ENCODE peak calls at places on chromosomes 13 and 19, in nine cellular contexts. H is mucosa of descending colon, V is aorta, N is osteoblast, K is lung, T is sigmoid colon, P is ascending aorta, W is PC-9, L is endodermal cell. Z is an unnamed sample.

GRCh38 chr19:2487780-2488330 is 11.9 kb downstream of the GADD45B start:
- DNase-seq in N (peak; percentile 57), L (peak; percentile 65), H (no peak), K (no peak), W (no peak), T (no peak), V (peak; percentile 76), P (no peak), Z (no peak)

GRCh38 chr13:102033719-102034446 is 368.0 kb downstream of the FGF14 start:
- DNase-seq in K (no peak), W (no peak), L (no peak), P (no peak), H (no peak), V (no peak), N (no peak), T (no peak), Z (no peak)

GRCh38 chr19:41195675-41196497 is 2.9 kb downstream of the CYP2S1 start:
- DNase-seq in H (no peak), T (no peak), L (no peak), K (no peak), N (peak; percentile 91), W (no peak), V (no peak), P (no peak), Z (no peak)

GRCh38 chr13:58949646-58950045 is 1214.1 kb downstream of the DIAPH3 start:
- DNase-seq in T (no peak), H (peak; percentile 2), N (no peak), P (no peak), W (no peak), K (no peak), L (peak; percentile 72), V (no peak), Z (no peak)

GRCh38 chr13:67643656-67644055 is 413.5 kb upstream of the PCDH9 start:
- DNase-seq in V (no peak), P (no peak), H (no peak), K (no peak), W (no peak), T (no peak), L (peak; percentile 72), N (no peak), Z (no peak)

GRCh38 chr13:73754727-73755292 is 379.4 kb downstream of the KLF12 start:
- DNase-seq in N (peak; percentile 19), L (no peak), V (no peak), K (no peak), W (peak; percentile 25), T (no peak), P (no peak), H (peak; percentile 82), Z (peak; percentile 69)

GRCh38 chr13:41418027-41418426 is 39.3 kb upstream of the RGCC start:
- DNase-seq in P (no peak), T (no peak), N (peak; percentile 46), H (no peak), V (no peak), K (no peak), L (no peak), W (no peak), Z (no peak)

GRCh38 chr19:5042556-5042955 is 73.6 kb downstream of the KDM4B start:
- DNase-seq in K (no peak), W (no peak), T (no peak), V (no peak), H (no peak), P (no peak), N (no peak), L (peak; percentile 82), Z (no peak)

GRCh38 chr19:7004313-7004931 is 16.8 kb downstream of the MBD3L2B start:
- DNase-seq in T (no peak), K (no peak), W (no peak), N (no peak), L (peak; percentile 48), V (no peak), H (no peak), P (no peak), Z (no peak)

GRCh38 chr19:10285393-10285792 is 1.4 kb upstream of the ICAM4 start:
- DNase-seq in T (no peak), V (no peak), W (no peak), N (peak; percentile 51), L (no peak), H (no peak), P (no peak), K (no peak), Z (no peak)

GRCh38 chr19:4671182-4671851 is 1.2 kb upstream of the MYDGF start:
- DNase-seq in H (no peak), W (no peak), T (no peak), P (no peak), V (no peak), N (peak; percentile 51), L (no peak), K (no peak), Z (no peak)

GRCh38 chr19:3275068-3275582 is 50.7 kb downstream of the CELF5 start:
- DNase-seq in W (no peak), L (no peak), P (no peak), V (no peak), H (no peak), N (peak; percentile 93), T (no peak), K (no peak), Z (no peak)

GRCh38 chr19:55545443-55545842 is at the start of gene SBK3:
- DNase-seq in N (peak; percentile 85), L (no peak), T (no peak), P (no peak), K (no peak), V (no peak), H (no peak), W (no peak), Z (no peak)

GRCh38 chr13:76707360-76707759 is 178.8 kb downstream of the KCTD12 start:
- DNase-seq in K (no peak), T (no peak), L (no peak), V (no peak), W (no peak), P (no peak), N (no peak), H (no peak), Z (no peak)

GRCh38 chr13:79631260-79631659 is 150.3 kb downstream of the NDFIP2 start:
- DNase-seq in V (no peak), W (peak; percentile 59), P (no peak), N (peak; percentile 42), T (no peak), K (no peak), L (no peak), H (no peak), Z (no peak)

GRCh38 chr13:21297452-21297851 is 121.0 kb downstream of the MRPL57 start:
- DNase-seq in W (no peak), N (no peak), L (peak; percentile 46), P (no peak), V (no peak), H (no peak), T (no peak), K (no peak), Z (no peak)

DNA sequence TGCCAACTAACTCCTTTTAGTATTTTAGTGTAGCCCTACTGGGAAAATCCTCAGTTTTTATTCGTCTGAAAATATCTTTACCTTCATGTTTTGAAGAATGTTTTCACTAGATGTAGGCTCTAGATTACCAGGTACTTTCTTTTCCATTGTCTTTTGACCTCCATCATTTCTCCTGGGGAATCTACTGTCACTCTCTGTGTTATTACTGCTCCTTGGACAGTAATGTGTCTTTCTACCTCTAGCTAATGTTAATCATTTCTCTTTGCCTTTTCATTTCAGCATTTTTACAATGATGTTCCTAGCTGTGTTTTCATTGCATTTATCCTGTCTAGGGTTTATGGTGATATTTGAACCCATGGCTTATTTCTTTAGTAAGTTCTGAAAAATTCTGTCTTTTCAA is 61.9 kb downstream of the SPACA7 start:
- DNase-seq in L (no peak), V (no peak), K (no peak), P (no peak), T (no peak), H (no peak), N (no peak), W (no peak), Z (no peak)
- H3K4me3 ChIP-seq in L (no peak overlapping the region), V (no peak overlapping the region), K (no peak overlapping the region), P (no peak overlapping the region), T (no peak overlapping the region), H (no peak overlapping the region), N (no peak overlapping the region), W (no peak overlapping the region), Z (no peak overlapping the region)

DNA sequence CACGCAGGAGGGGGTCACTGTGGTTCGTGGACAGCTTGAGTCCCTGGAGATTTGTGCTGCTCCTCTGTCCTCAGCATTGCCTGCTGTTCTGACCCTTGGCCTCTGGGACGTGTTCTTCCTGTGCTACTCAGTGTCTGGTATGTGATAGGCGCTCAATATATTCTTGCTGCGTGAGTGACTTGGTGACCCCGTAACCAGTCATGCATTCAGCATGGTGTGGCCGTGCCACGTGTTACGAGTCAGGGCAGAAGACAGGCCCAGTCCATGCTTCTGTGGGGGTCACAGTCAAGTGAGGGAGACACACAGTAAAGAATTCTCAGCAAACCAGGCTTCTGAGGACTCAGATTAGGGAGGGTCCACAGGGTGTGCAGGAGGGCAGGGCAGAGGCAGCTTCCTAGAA is 7.8 kb downstream of the PPP1R37 start:
- DNase-seq in K (no peak), T (no peak), L (peak; percentile 39), H (no peak), P (no peak), W (no peak), N (no peak), V (no peak), Z (no peak)
- H3K4me1 ChIP-seq in K (peaks cover 13% of the 10 kb centered on the region), T (no peaks in the 10 kb centered on the region), L (peaks cover 19% of the 10 kb centered on the region), H (peaks cover 26% of the 10 kb centered on the region), P (no peaks in the 10 kb centered on the region), W (peaks cover 13% of the 10 kb centered on the region), N (peaks cover 36% of the 10 kb centered on the region), V (no peaks in the 10 kb centered on the region), Z (peaks cover 16% of the 10 kb centered on the region)

GRCh38 chr19:15555759-15556633 is 47.7 kb downstream of the CYP4F22 start:
- DNase-seq in L (peak; percentile 99), T (peak; percentile 93), H (peak; percentile 91), V (peak; percentile 98), K (peak; percentile 88), P (peak; percentile 73), N (peak; percentile 98), W (peak; percentile 94), Z (peak; percentile 90)
- H3K4me3 ChIP-seq in L (no peak overlapping the region), T (no peak overlapping the region), H (no peak overlapping the region), V (peak overlapping the region; percentile 50), K (no peak overlapping the region), P (peak overlapping the region; percentile 44), N (peak overlapping the region; percentile 57), W (peak overlapping the region; percentile 52), Z (peak overlapping the region; percentile 26)

DNA sequence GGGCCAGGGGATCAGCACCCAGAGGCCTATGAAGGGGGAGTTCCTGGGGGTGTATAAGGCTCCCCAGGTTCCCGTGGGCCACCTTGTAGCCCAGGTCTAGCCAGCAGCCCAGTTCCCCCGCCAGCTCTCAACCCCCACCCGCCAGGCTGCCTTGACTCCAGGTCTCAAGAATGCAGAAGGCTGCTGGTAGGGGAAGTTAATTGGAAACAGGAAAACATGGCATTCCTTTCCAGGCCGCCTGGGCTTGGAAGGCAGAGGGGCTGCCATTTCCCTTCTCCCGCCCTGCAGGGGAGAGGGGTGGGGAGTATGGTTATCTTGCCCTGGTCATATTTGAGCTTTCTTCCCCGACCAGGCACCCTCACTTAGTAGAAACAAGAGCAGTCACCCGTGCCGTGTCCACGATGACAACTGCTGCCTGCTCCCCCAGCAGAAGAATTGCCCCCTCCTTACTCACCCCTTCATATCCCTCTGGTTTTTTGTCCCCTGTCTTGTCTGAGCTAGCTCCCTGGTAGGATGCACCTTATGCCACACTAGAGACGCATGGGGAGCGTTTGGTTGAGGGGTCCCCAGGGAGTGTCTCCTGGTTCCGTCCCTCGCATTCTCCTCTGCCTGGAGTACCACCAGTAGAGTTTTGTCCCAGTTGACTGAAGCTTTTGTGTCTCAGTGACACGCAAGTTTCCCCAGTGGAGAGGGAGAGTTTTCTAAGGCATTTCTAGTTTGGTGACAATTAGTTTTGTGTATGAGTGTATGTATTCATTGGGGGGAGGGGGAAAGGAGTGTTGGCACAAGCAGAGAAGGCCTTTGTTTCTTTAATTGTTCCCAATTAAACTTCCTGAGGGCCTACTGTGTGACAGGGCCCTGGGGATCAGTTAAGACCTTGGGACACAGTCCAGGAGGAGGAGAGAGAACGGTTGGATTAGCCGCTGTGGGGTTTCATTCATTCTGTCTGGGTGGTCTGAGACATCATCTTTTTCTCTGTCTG is 4.5 kb downstream of the BICRA start:
- DNase-seq in P (no peak), H (no peak), K (no peak), T (peak; percentile 74), L (peak; percentile 92), W (no peak), N (peak; percentile 94), V (peak; percentile 74), Z (no peak)
- H3K4me1 ChIP-seq in P (peaks cover 10% of the 10 kb centered on the region), H (peaks cover 16% of the 10 kb centered on the region), K (peaks cover 12% of the 10 kb centered on the region), T (no peaks in the 10 kb centered on the region), L (peaks cover 18% of the 10 kb centered on the region), W (peaks cover 11% of the 10 kb centered on the region), N (peaks cover 19% of the 10 kb centered on the region), V (no peaks in the 10 kb centered on the region), Z (peaks cover 8% of the 10 kb centered on the region)

Z was measured in colonic mucosa.